ENCODE peak calls at places on chromosomes 3 and 15, in nine cellular contexts. One of them, this sample, is unnamed.

GRCh38 chr3:171772427-171773056 is 37.7 kb downstream of the PLD1 start:
- DNase-seq in GM13977: peak
- DNase-seq in activated gamma-delta T cell treated with Interleukin-2 at 50 U/mL for 16 hours: peak
- DNase-seq in stimulated activated CD4-positive, alpha-beta T cell treated with anti-CD3 and anti-CD28 coated beads, Interleukin-2, amount 100 ng/mL, for 48 hours: peak
- DNase-seq in body of pancreas: peak
- DNase-seq in activated B cell treated with CpG ODN at 0.5 μM for 24 hours: no peak
- DNase-seq in naive thymus-derived CD8-positive, alpha-beta T cell: peak
- DNase-seq in ecto neural progenitor cell: peak
- DNase-seq in posterior cingulate gyrus: no peak
- DNase-seq in this sample: peak

GRCh38 chr3:174247671-174248070 is 611.5 kb upstream of the NAALADL2 start:
- DNase-seq in GM13977: no peak
- DNase-seq in activated gamma-delta T cell treated with Interleukin-2 at 50 U/mL for 16 hours: no peak
- DNase-seq in stimulated activated CD4-positive, alpha-beta T cell treated with anti-CD3 and anti-CD28 coated beads, Interleukin-2, amount 100 ng/mL, for 48 hours: no peak
- DNase-seq in body of pancreas: no peak
- DNase-seq in activated B cell treated with CpG ODN at 0.5 μM for 24 hours: no peak
- DNase-seq in naive thymus-derived CD8-positive, alpha-beta T cell: no peak
- DNase-seq in ecto neural progenitor cell: no peak
- DNase-seq in posterior cingulate gyrus: no peak
- DNase-seq in this sample: no peak

GRCh38 chr15:78672285-78673003 is 31.4 kb upstream of the CHRNB4 start:
- DNase-seq in GM13977: no peak
- DNase-seq in activated gamma-delta T cell treated with Interleukin-2 at 50 U/mL for 16 hours: no peak
- DNase-seq in stimulated activated CD4-positive, alpha-beta T cell treated with anti-CD3 and anti-CD28 coated beads, Interleukin-2, amount 100 ng/mL, for 48 hours: no peak
- DNase-seq in body of pancreas: no peak
- DNase-seq in activated B cell treated with CpG ODN at 0.5 μM for 24 hours: no peak
- DNase-seq in naive thymus-derived CD8-positive, alpha-beta T cell: no peak
- DNase-seq in ecto neural progenitor cell: no peak
- DNase-seq in posterior cingulate gyrus: peak
- DNase-seq in this sample: no peak

GRCh38 chr15:75130597-75131268 is 70.9 kb upstream of the C15orf39 start:
- DNase-seq in GM13977: peak
- DNase-seq in activated gamma-delta T cell treated with Interleukin-2 at 50 U/mL for 16 hours: no peak
- DNase-seq in stimulated activated CD4-positive, alpha-beta T cell treated with anti-CD3 and anti-CD28 coated beads, Interleukin-2, amount 100 ng/mL, for 48 hours: no peak
- DNase-seq in body of pancreas: no peak
- DNase-seq in activated B cell treated with CpG ODN at 0.5 μM for 24 hours: no peak
- DNase-seq in naive thymus-derived CD8-positive, alpha-beta T cell: no peak
- DNase-seq in ecto neural progenitor cell: no peak
- DNase-seq in posterior cingulate gyrus: no peak
- DNase-seq in this sample: no peak

GRCh38 chr3:188049890-188050530 is 103.9 kb upstream of the LPP start:
- DNase-seq in GM13977: no peak
- DNase-seq in activated gamma-delta T cell treated with Interleukin-2 at 50 U/mL for 16 hours: peak
- DNase-seq in stimulated activated CD4-positive, alpha-beta T cell treated with anti-CD3 and anti-CD28 coated beads, Interleukin-2, amount 100 ng/mL, for 48 hours: peak
- DNase-seq in body of pancreas: no peak
- DNase-seq in activated B cell treated with CpG ODN at 0.5 μM for 24 hours: no peak
- DNase-seq in naive thymus-derived CD8-positive, alpha-beta T cell: no peak
- DNase-seq in ecto neural progenitor cell: no peak
- DNase-seq in posterior cingulate gyrus: no peak
- DNase-seq in this sample: peak

GRCh38 chr3:106120334-106120733 is 251.5 kb upstream of the CBLB start:
- DNase-seq in GM13977: no peak
- DNase-seq in activated gamma-delta T cell treated with Interleukin-2 at 50 U/mL for 16 hours: no peak
- DNase-seq in stimulated activated CD4-positive, alpha-beta T cell treated with anti-CD3 and anti-CD28 coated beads, Interleukin-2, amount 100 ng/mL, for 48 hours: no peak
- DNase-seq in body of pancreas: no peak
- DNase-seq in activated B cell treated with CpG ODN at 0.5 μM for 24 hours: no peak
- DNase-seq in naive thymus-derived CD8-positive, alpha-beta T cell: no peak
- DNase-seq in ecto neural progenitor cell: no peak
- DNase-seq in posterior cingulate gyrus: no peak
- DNase-seq in this sample: no peak

GRCh38 chr3:106083854-106084253 is 215.0 kb upstream of the CBLB start:
- DNase-seq in GM13977: no peak
- DNase-seq in activated gamma-delta T cell treated with Interleukin-2 at 50 U/mL for 16 hours: no peak
- DNase-seq in stimulated activated CD4-positive, alpha-beta T cell treated with anti-CD3 and anti-CD28 coated beads, Interleukin-2, amount 100 ng/mL, for 48 hours: no peak
- DNase-seq in body of pancreas: no peak
- DNase-seq in activated B cell treated with CpG ODN at 0.5 μM for 24 hours: no peak
- DNase-seq in naive thymus-derived CD8-positive, alpha-beta T cell: no peak
- DNase-seq in ecto neural progenitor cell: no peak
- DNase-seq in posterior cingulate gyrus: no peak
- DNase-seq in this sample: no peak

GRCh38 chr3:157356541-157356940 is 80.1 kb upstream of the PTX3 start:
- DNase-seq in GM13977: no peak
- DNase-seq in activated gamma-delta T cell treated with Interleukin-2 at 50 U/mL for 16 hours: no peak
- DNase-seq in stimulated activated CD4-positive, alpha-beta T cell treated with anti-CD3 and anti-CD28 coated beads, Interleukin-2, amount 100 ng/mL, for 48 hours: no peak
- DNase-seq in body of pancreas: no peak
- DNase-seq in activated B cell treated with CpG ODN at 0.5 μM for 24 hours: no peak
- DNase-seq in naive thymus-derived CD8-positive, alpha-beta T cell: no peak
- DNase-seq in ecto neural progenitor cell: no peak
- DNase-seq in posterior cingulate gyrus: no peak
- DNase-seq in this sample: no peak

GRCh38 chr15:70033529-70034140 is 64.1 kb downstream of the TLE3 start:
- DNase-seq in GM13977: no peak
- DNase-seq in activated gamma-delta T cell treated with Interleukin-2 at 50 U/mL for 16 hours: no peak
- DNase-seq in stimulated activated CD4-positive, alpha-beta T cell treated with anti-CD3 and anti-CD28 coated beads, Interleukin-2, amount 100 ng/mL, for 48 hours: no peak
- DNase-seq in body of pancreas: no peak
- DNase-seq in activated B cell treated with CpG ODN at 0.5 μM for 24 hours: no peak
- DNase-seq in naive thymus-derived CD8-positive, alpha-beta T cell: no peak
- DNase-seq in ecto neural progenitor cell: no peak
- DNase-seq in posterior cingulate gyrus: peak
- DNase-seq in this sample: no peak

GRCh38 chr3:4660936-4661335 is 167.8 kb downstream of the ITPR1 start:
- DNase-seq in GM13977: no peak
- DNase-seq in activated gamma-delta T cell treated with Interleukin-2 at 50 U/mL for 16 hours: no peak
- DNase-seq in stimulated activated CD4-positive, alpha-beta T cell treated with anti-CD3 and anti-CD28 coated beads, Interleukin-2, amount 100 ng/mL, for 48 hours: no peak
- DNase-seq in body of pancreas: no peak
- DNase-seq in activated B cell treated with CpG ODN at 0.5 μM for 24 hours: no peak
- DNase-seq in naive thymus-derived CD8-positive, alpha-beta T cell: no peak
- DNase-seq in ecto neural progenitor cell: no peak
- DNase-seq in posterior cingulate gyrus: no peak
- DNase-seq in this sample: no peak

GRCh38 chr15:85772668-85773067 is 22.1 kb downstream of the KLHL25 start:
- DNase-seq in GM13977: no peak
- DNase-seq in activated gamma-delta T cell treated with Interleukin-2 at 50 U/mL for 16 hours: no peak
- DNase-seq in stimulated activated CD4-positive, alpha-beta T cell treated with anti-CD3 and anti-CD28 coated beads, Interleukin-2, amount 100 ng/mL, for 48 hours: no peak
- DNase-seq in body of pancreas: no peak
- DNase-seq in activated B cell treated with CpG ODN at 0.5 μM for 24 hours: no peak
- DNase-seq in naive thymus-derived CD8-positive, alpha-beta T cell: no peak
- DNase-seq in ecto neural progenitor cell: no peak
- DNase-seq in posterior cingulate gyrus: no peak
- DNase-seq in this sample: no peak

GRCh38 chr15:100716456-100717085 is 114.2 kb downstream of the ASB7 start:
- DNase-seq in GM13977: no peak
- DNase-seq in activated gamma-delta T cell treated with Interleukin-2 at 50 U/mL for 16 hours: no peak
- DNase-seq in stimulated activated CD4-positive, alpha-beta T cell treated with anti-CD3 and anti-CD28 coated beads, Interleukin-2, amount 100 ng/mL, for 48 hours: no peak
- DNase-seq in body of pancreas: no peak
- DNase-seq in activated B cell treated with CpG ODN at 0.5 μM for 24 hours: no peak
- DNase-seq in naive thymus-derived CD8-positive, alpha-beta T cell: no peak
- DNase-seq in ecto neural progenitor cell: peak
- DNase-seq in posterior cingulate gyrus: no peak
- DNase-seq in this sample: no peak

GRCh38 chr15:60962087-60962486 is 267.0 kb downstream of the RORA start:
- DNase-seq in GM13977: no peak
- DNase-seq in activated gamma-delta T cell treated with Interleukin-2 at 50 U/mL for 16 hours: no peak
- DNase-seq in stimulated activated CD4-positive, alpha-beta T cell treated with anti-CD3 and anti-CD28 coated beads, Interleukin-2, amount 100 ng/mL, for 48 hours: no peak
- DNase-seq in body of pancreas: no peak
- DNase-seq in activated B cell treated with CpG ODN at 0.5 μM for 24 hours: no peak
- DNase-seq in naive thymus-derived CD8-positive, alpha-beta T cell: no peak
- DNase-seq in ecto neural progenitor cell: no peak
- DNase-seq in posterior cingulate gyrus: no peak
- DNase-seq in this sample: no peak

GRCh38 chr3:45020534-45020933 is 5.6 kb upstream of the CLEC3B start:
- DNase-seq in GM13977: no peak
- DNase-seq in activated gamma-delta T cell treated with Interleukin-2 at 50 U/mL for 16 hours: no peak
- DNase-seq in stimulated activated CD4-positive, alpha-beta T cell treated with anti-CD3 and anti-CD28 coated beads, Interleukin-2, amount 100 ng/mL, for 48 hours: no peak
- DNase-seq in body of pancreas: no peak
- DNase-seq in activated B cell treated with CpG ODN at 0.5 μM for 24 hours: no peak
- DNase-seq in naive thymus-derived CD8-positive, alpha-beta T cell: no peak
- DNase-seq in ecto neural progenitor cell: no peak
- DNase-seq in posterior cingulate gyrus: no peak
- DNase-seq in this sample: no peak

GRCh38 chr15:38414351-38414750 is 39.6 kb upstream of the FAM98B start:
- DNase-seq in GM13977: peak
- DNase-seq in activated gamma-delta T cell treated with Interleukin-2 at 50 U/mL for 16 hours: no peak
- DNase-seq in stimulated activated CD4-positive, alpha-beta T cell treated with anti-CD3 and anti-CD28 coated beads, Interleukin-2, amount 100 ng/mL, for 48 hours: no peak
- DNase-seq in body of pancreas: peak
- DNase-seq in activated B cell treated with CpG ODN at 0.5 μM for 24 hours: no peak
- DNase-seq in naive thymus-derived CD8-positive, alpha-beta T cell: no peak
- DNase-seq in ecto neural progenitor cell: peak
- DNase-seq in posterior cingulate gyrus: peak
- DNase-seq in this sample: no peak

GRCh38 chr3:13711911-13712650 is 163.2 kb downstream of the FBLN2 start:
- DNase-seq in GM13977: no peak
- DNase-seq in activated gamma-delta T cell treated with Interleukin-2 at 50 U/mL for 16 hours: no peak
- DNase-seq in stimulated activated CD4-positive, alpha-beta T cell treated with anti-CD3 and anti-CD28 coated beads, Interleukin-2, amount 100 ng/mL, for 48 hours: no peak
- DNase-seq in body of pancreas: no peak
- DNase-seq in activated B cell treated with CpG ODN at 0.5 μM for 24 hours: peak
- DNase-seq in naive thymus-derived CD8-positive, alpha-beta T cell: no peak
- DNase-seq in ecto neural progenitor cell: peak
- DNase-seq in posterior cingulate gyrus: no peak
- DNase-seq in this sample: peak

GRCh38 chr15:58179741-58180381 is 41.7 kb downstream of the AQP9 start:
- DNase-seq in GM13977: no peak
- DNase-seq in activated gamma-delta T cell treated with Interleukin-2 at 50 U/mL for 16 hours: no peak
- DNase-seq in stimulated activated CD4-positive, alpha-beta T cell treated with anti-CD3 and anti-CD28 coated beads, Interleukin-2, amount 100 ng/mL, for 48 hours: no peak
- DNase-seq in body of pancreas: no peak
- DNase-seq in activated B cell treated with CpG ODN at 0.5 μM for 24 hours: no peak
- DNase-seq in naive thymus-derived CD8-positive, alpha-beta T cell: no peak
- DNase-seq in ecto neural progenitor cell: no peak
- DNase-seq in posterior cingulate gyrus: no peak
- DNase-seq in this sample: no peak

GRCh38 chr15:24945711-24946110 is 9.1 kb upstream of the SNRPN start:
- DNase-seq in GM13977: no peak
- DNase-seq in activated gamma-delta T cell treated with Interleukin-2 at 50 U/mL for 16 hours: no peak
- DNase-seq in stimulated activated CD4-positive, alpha-beta T cell treated with anti-CD3 and anti-CD28 coated beads, Interleukin-2, amount 100 ng/mL, for 48 hours: no peak
- DNase-seq in body of pancreas: no peak
- DNase-seq in activated B cell treated with CpG ODN at 0.5 μM for 24 hours: no peak
- DNase-seq in naive thymus-derived CD8-positive, alpha-beta T cell: no peak
- DNase-seq in ecto neural progenitor cell: no peak
- DNase-seq in posterior cingulate gyrus: no peak
- DNase-seq in this sample: no peak

GRCh38 chr3:49013738-49014660 is 4.4 kb downstream of the DALRD3 start:
- DNase-seq in GM13977: peak
- DNase-seq in activated gamma-delta T cell treated with Interleukin-2 at 50 U/mL for 16 hours: peak
- DNase-seq in stimulated activated CD4-positive, alpha-beta T cell treated with anti-CD3 and anti-CD28 coated beads, Interleukin-2, amount 100 ng/mL, for 48 hours: peak
- DNase-seq in body of pancreas: peak
- DNase-seq in activated B cell treated with CpG ODN at 0.5 μM for 24 hours: peak
- DNase-seq in naive thymus-derived CD8-positive, alpha-beta T cell: peak
- DNase-seq in ecto neural progenitor cell: no peak
- DNase-seq in posterior cingulate gyrus: no peak
- DNase-seq in this sample: no peak